ENCODE peak calls at places on chromosome 6, in ten cellular contexts. H is NCI-H1105, E is ureter, B is activated T-helper 1 cell treated with Interleukin-2 at 50 U/mL for 16 hours, M is GM04504, D is IMR-90, T is SK-N-SH, V is brain microvascular endothelial cell, A is HuH-7, O is NCI-H774. Q is an unnamed sample.

GRCh38 chr6:112040933-112041332 is 13.0 kb upstream of the CCN6 start:
- DNase-seq in H (no peak), E (no peak), B (no peak), M (no peak), D (no peak), T (no peak), V (no peak), A (no peak), O (no peak), Q (no peak)

GRCh38 chr6:19866900-19867627 is 29.9 kb downstream of the ID4 start:
- DNase-seq in H (no peak), E (no peak), B (no peak), M (peak; percentile 12), D (peak; percentile 55), T (no peak), V (peak; percentile 55), A (no peak), O (no peak), Q (no peak)

GRCh38 chr6:168527451-168528210 is 86.6 kb downstream of the SMOC2 start:
- DNase-seq in H (no peak), E (no peak), B (no peak), M (no peak), D (no peak), T (no peak), V (peak; percentile 9), A (no peak), O (no peak), Q (no peak)

GRCh38 chr6:30194797-30195690 is 18.2 kb downstream of the TRIM26 start:
- DNase-seq in H (no peak), E (no peak), B (no peak), M (no peak), D (no peak), T (no peak), V (no peak), A (no peak), O (no peak), Q (no peak)

GRCh38 chr6:105398859-105399258 is 4.0 kb downstream of the PREP start:
- DNase-seq in H (no peak), E (no peak), B (no peak), M (no peak), D (no peak), T (no peak), V (no peak), A (no peak), O (no peak), Q (no peak)

GRCh38 chr6:53048431-53049195 is 16.6 kb upstream of the FBXO9 start:
- DNase-seq in H (no peak), E (no peak), B (no peak), M (peak; percentile 47), D (peak; percentile 91), T (no peak), V (peak; percentile 87), A (no peak), O (no peak), Q (no peak)

GRCh38 chr6:55916188-55916587 is 40.8 kb upstream of the BMP5 start:
- DNase-seq in H (no peak), E (no peak), B (no peak), M (no peak), D (peak; percentile 69), T (no peak), V (peak; percentile 52), A (no peak), O (no peak), Q (no peak)

GRCh38 chr6:166751051-166751595 is 124.1 kb upstream of the RPS6KA2 start:
- DNase-seq in H (no peak), E (no peak), B (no peak), M (no peak), D (no peak), T (peak; percentile 50), V (peak; percentile 6), A (no peak), O (no peak), Q (no peak)

GRCh38 chr6:148144917-148145521 is 197.6 kb upstream of the SASH1 start:
- DNase-seq in H (peak; percentile 56), E (peak; percentile 66), B (no peak), M (peak; percentile 42), D (peak; percentile 73), T (peak; percentile 32), V (peak; percentile 86), A (peak; percentile 56), O (no peak), Q (peak; percentile 79)